ENCODE peak calls at places on chromosomes 3 and 15, in nine cellular contexts. J is body of pancreas, R is A549, I is heart left ventricle, Z is lower leg skin, T is esophagus squamous epithelium, N is stomach, P is Peyer's patch, E is IMR-90. Y is an unnamed sample.

GRCh38 chr15:68209735-68210408 is 4.7 kb upstream of the CALML4 start:
- DNase-seq in J (no peak), R (no peak), I (no peak), Z (peak; percentile 72), T (no peak), N (no peak), P (no peak), E (no peak), Y (no peak)

GRCh38 chr3:197305854-197306253 is 7.4 kb upstream of the DLG1 start:
- DNase-seq in J (no peak), R (no peak), I (no peak), Z (no peak), T (no peak), N (no peak), P (no peak), E (peak; percentile 93), Y (no peak)

GRCh38 chr3:140292154-140292553 is 357.2 kb downstream of the CLSTN2 start:
- DNase-seq in J (no peak), R (no peak), I (no peak), Z (no peak), T (no peak), N (no peak), P (no peak), E (no peak), Y (no peak)

GRCh38 chr15:81752149-81752942 is 293.5 kb downstream of the MEX3B start:
- DNase-seq in J (peak; percentile 59), R (no peak), I (peak; percentile 47), Z (peak; percentile 92), T (no peak), N (peak; percentile 31), P (no peak), E (peak; percentile 15), Y (peak; percentile 17)

GRCh38 chr15:40493089-40493840 is 22.5 kb downstream of the CHST14 start:
- DNase-seq in J (no peak), R (no peak), I (no peak), Z (no peak), T (no peak), N (no peak), P (no peak), E (no peak), Y (no peak)

GRCh38 chr3:123020709-123021108 is 6.9 kb downstream of the SEMA5B start:
- DNase-seq in J (no peak), R (no peak), I (no peak), Z (no peak), T (no peak), N (no peak), P (no peak), E (no peak), Y (no peak)

GRCh38 chr15:34154725-34155204 is 52.9 kb downstream of the PGBD4 start:
- DNase-seq in J (no peak), R (peak; percentile 87), I (no peak), Z (no peak), T (no peak), N (no peak), P (no peak), E (peak; percentile 49), Y (peak; percentile 35)

GRCh38 chr3:4232798-4233197 is 70.4 kb upstream of the SETMAR start:
- DNase-seq in J (no peak), R (no peak), I (no peak), Z (no peak), T (no peak), N (no peak), P (no peak), E (no peak), Y (no peak)

GRCh38 chr15:99916668-99917223 is 183.5 kb upstream of the LYSMD4 start:
- DNase-seq in J (no peak), R (no peak), I (no peak), Z (no peak), T (no peak), N (no peak), P (no peak), E (no peak), Y (no peak)

GRCh38 chr15:86375733-86376132 is 296.1 kb downstream of the AGBL1 start:
- DNase-seq in J (no peak), R (no peak), I (no peak), Z (no peak), T (no peak), N (no peak), P (no peak), E (no peak), Y (no peak)

GRCh38 chr3:97692406-97692805 is 72.2 kb upstream of the ARL6 start:
- DNase-seq in J (no peak), R (no peak), I (no peak), Z (no peak), T (no peak), N (no peak), P (no peak), E (no peak), Y (no peak)

GRCh38 chr15:95266481-95267061 is 1035.2 kb downstream of the MCTP2 start:
- DNase-seq in J (peak; percentile 34), R (no peak), I (no peak), Z (no peak), T (no peak), N (no peak), P (no peak), E (peak; percentile 45), Y (no peak)

GRCh38 chr15:62110000-62110851 is 43.4 kb downstream of the C2CD4A start:
- DNase-seq in J (peak; percentile 60), R (peak; percentile 47), I (no peak), Z (no peak), T (no peak), N (no peak), P (no peak), E (peak; percentile 62), Y (no peak)

GRCh38 chr3:16897254-16897926 is 12.6 kb downstream of the PLCL2 start:
- DNase-seq in J (no peak), R (peak; percentile 17), I (no peak), Z (no peak), T (no peak), N (no peak), P (peak; percentile 68), E (peak; percentile 23), Y (no peak)

GRCh38 chr3:101574388-101575156 is 592 bp downstream of the PCNP start:
- DNase-seq in J (peak; percentile 64), R (peak; percentile 68), I (peak; percentile 61), Z (peak; percentile 89), T (no peak), N (peak; percentile 50), P (peak; percentile 40), E (peak; percentile 62), Y (peak; percentile 83)

GRCh38 chr3:137099336-137099735 is 141.6 kb downstream of the IL20RB start:
- DNase-seq in J (no peak), R (no peak), I (no peak), Z (no peak), T (no peak), N (no peak), P (no peak), E (no peak), Y (no peak)

GRCh38 chr3:52019352-52020080 is 23.8 kb upstream of the RPL29 start:
- DNase-seq in J (no peak), R (no peak), I (peak; percentile 94), Z (no peak), T (no peak), N (no peak), P (no peak), E (no peak), Y (no peak)

DNA sequence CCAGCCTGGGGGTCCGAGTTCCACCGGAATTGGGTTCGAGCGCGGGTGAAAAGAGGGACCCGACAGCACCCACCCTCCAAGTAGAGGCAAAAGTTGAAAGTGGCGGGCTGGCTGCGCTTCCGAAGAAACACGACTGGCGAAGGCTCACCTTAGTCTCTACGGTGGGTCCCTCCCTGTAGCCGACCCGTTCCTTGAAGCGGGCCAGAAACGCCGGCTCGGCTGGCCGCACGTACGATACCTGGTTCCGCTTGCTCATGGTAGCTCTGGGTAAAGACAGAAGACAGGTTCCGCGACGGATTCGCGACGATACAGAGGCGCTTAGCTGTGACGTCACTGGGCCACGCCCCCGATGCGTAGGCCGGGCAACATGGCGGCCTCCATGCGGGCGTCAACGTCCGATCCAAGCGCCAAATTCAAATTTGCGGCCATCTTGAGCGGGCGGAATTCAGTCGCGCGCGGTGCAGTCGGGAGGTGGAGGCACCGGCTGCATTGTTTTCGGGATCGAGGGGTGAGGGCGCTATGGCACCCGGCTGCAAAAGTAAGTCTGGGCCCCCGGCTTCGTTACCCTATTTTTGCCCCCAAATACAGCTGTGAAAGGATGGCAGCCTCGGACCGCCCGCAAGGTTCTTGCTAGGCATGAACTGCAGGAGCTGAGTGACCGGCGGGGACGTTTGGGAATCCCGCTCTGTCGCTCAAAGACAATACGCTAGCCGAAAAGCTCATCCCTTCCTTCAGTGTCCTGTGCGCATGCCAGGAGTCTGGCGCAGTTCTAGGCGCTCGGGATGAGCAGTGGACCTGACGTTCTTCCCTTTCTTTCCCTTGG is at the start of the genes KIAA1143 and KIF15:
- DNase-seq in J (peak; percentile 96), R (peak; percentile 96), I (peak; percentile 96), Z (peak; percentile 99), T (peak; percentile 77), N (peak; percentile 97), P (peak; percentile 96), E (peak; percentile 95), Y (peak; percentile 99)
- TF ChIP-seq POLR2A in J (peak; percentile 86), R (peak; percentile 44), I (peak; percentile 53), Z (no peak), T (no peak), N (no peak), P (peak; percentile 72), E (peak; percentile 73), Y (peak; percentile 95)

DNA sequence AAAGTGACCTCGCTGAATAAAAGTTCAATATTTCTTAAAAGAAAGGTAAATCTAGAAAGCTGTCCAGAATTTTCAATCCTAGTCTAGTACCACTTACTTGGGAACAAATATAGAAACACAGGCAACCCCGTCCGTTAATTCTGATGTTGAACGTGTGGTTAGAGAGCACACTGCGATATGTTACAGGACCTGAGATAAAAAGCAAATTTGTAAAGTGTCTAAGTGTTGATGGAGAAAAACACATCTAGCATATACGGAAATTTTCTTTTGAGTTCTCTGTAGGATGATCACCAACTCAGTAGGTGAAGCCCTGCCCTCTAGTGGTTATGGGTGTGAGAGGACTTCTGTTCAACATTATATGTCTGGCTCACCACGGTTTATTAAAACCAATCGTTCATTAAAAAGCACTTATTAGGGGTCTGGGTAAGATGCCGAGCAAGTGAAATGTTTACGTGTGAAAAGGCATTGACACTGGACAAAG is 1.1 kb upstream of the ATP2C1 start:
- DNase-seq in J (peak; percentile 86), R (peak; percentile 73), I (peak; percentile 50), Z (no peak), T (peak; percentile 9), N (peak; percentile 74), P (peak; percentile 81), E (peak; percentile 79), Y (peak; percentile 87)
- TF ChIP-seq POLR2A in J (no peak), R (no peak), I (no peak), Z (no peak), T (no peak), N (no peak), P (peak; percentile 8), E (no peak), Y (no peak)

GRCh38 chr3:179071569-179072397 is at the start of gene ZMAT3:
- DNase-seq in J (peak; percentile 87), R (peak; percentile 73), I (peak; percentile 92), Z (peak; percentile 97), T (peak; percentile 17), N (peak; percentile 87), P (peak; percentile 82), E (peak; percentile 82), Y (peak; percentile 86)
- TF ChIP-seq POLR2A in J (peak; percentile 78), R (peak; percentile 92), I (peak; percentile 79), Z (no peak), T (no peak), N (no peak), P (peak; percentile 60), E (peak; percentile 75), Y (peak; percentile 84)

DNA sequence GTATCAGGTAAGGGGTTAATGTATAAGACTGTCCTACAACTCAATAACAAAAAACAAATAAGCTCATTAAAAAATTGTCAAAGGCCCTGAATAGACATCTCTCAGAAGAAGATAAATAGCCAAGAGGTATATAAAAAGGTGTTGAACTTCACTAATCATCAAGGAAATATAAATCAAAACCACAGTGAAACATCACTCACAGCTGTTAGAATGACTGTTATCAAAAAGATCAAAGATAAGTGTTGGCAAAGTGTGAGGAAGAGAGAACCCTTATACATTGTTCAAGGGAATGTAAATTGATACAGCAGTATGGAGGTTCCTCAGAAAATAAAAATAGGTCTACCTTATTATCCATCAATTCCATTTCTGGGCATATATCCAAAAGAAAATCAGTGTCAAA is 95.5 kb downstream of the FILIP1L start:
- DNase-seq in J (no peak), R (no peak), I (no peak), Z (no peak), T (no peak), N (no peak), P (no peak), E (no peak), Y (no peak)
- TF ChIP-seq POLR2A in J (no peak), R (no peak), I (no peak), Z (no peak), T (no peak), N (no peak), P (no peak), E (no peak), Y (no peak)

Y was measured in erythroblast.